ENCODE peak calls at places on chromosomes 2 and 18, in seven cellular contexts. O is IMR-90, C is lower lobe of right lung, D is cardiac muscle cell, I is upper lobe of right lung, L is upper lobe of left lung, E is GM23338. V is an unnamed sample.
A peak's percentile ranks its signal among the peaks of the same experiment; 100 is the strongest.

GRCh38 chr2:23801396-23801795 is 125.5 kb downstream of the ATAD2B start:
- DNase-seq in O (peak; percentile 82), C (no peak), D (no peak), I (no peak), L (no peak), E (no peak), V (no peak)

GRCh38 chr2:95053543-95053942 is 28.0 kb downstream of the MAL start:
- DNase-seq in O (no peak), C (no peak), D (no peak), I (peak; percentile 42), L (no peak), E (peak; percentile 83), V (no peak)

GRCh38 chr2:129301431-129301913 is 678.0 kb upstream of the RAB6C start:
- DNase-seq in O (no peak), C (no peak), D (no peak), I (no peak), L (no peak), E (no peak), V (no peak)

GRCh38 chr2:97908208-97908676 is 87.5 kb downstream of the TMEM131 start:
- DNase-seq in O (no peak), C (no peak), D (no peak), I (no peak), L (no peak), E (no peak), V (no peak)

GRCh38 chr18:62979900-62980299 is 264.6 kb downstream of the PHLPP1 start:
- DNase-seq in O (no peak), C (no peak), D (no peak), I (no peak), L (no peak), E (peak; percentile 22), V (no peak)

GRCh38 chr2:236052926-236053846 is 115.0 kb downstream of the GBX2 start:
- DNase-seq in O (no peak), C (no peak), D (no peak), I (no peak), L (peak; percentile 62), E (peak; percentile 84), V (no peak)

GRCh38 chr2:190376083-190376482 is 32.1 kb upstream of the MFSD6 start:
- DNase-seq in O (no peak), C (no peak), D (no peak), I (no peak), L (no peak), E (no peak), V (no peak)

GRCh38 chr18:33818145-33818544 is 240.1 kb downstream of the ASXL3 start:
- DNase-seq in O (no peak), C (no peak), D (no peak), I (no peak), L (no peak), E (no peak), V (no peak)

GRCh38 chr2:68284896-68285295 is 32.6 kb upstream of the PPP3R1 start:
- DNase-seq in O (peak; percentile 65), C (no peak), D (no peak), I (no peak), L (no peak), E (no peak), V (no peak)

GRCh38 chr18:48805826-48806535 is 144.8 kb downstream of the SMAD7 start:
- DNase-seq in O (no peak), C (no peak), D (no peak), I (peak; percentile 6), L (no peak), E (no peak), V (no peak)
- H3K27ac ChIP-seq in O (no peak overlapping the region), C (peak overlapping the region; percentile 36), D (no peak overlapping the region), I (peak overlapping the region; percentile 31), L (peak overlapping the region; percentile 55), E (no peak overlapping the region), V (no peak overlapping the region)

DNA sequence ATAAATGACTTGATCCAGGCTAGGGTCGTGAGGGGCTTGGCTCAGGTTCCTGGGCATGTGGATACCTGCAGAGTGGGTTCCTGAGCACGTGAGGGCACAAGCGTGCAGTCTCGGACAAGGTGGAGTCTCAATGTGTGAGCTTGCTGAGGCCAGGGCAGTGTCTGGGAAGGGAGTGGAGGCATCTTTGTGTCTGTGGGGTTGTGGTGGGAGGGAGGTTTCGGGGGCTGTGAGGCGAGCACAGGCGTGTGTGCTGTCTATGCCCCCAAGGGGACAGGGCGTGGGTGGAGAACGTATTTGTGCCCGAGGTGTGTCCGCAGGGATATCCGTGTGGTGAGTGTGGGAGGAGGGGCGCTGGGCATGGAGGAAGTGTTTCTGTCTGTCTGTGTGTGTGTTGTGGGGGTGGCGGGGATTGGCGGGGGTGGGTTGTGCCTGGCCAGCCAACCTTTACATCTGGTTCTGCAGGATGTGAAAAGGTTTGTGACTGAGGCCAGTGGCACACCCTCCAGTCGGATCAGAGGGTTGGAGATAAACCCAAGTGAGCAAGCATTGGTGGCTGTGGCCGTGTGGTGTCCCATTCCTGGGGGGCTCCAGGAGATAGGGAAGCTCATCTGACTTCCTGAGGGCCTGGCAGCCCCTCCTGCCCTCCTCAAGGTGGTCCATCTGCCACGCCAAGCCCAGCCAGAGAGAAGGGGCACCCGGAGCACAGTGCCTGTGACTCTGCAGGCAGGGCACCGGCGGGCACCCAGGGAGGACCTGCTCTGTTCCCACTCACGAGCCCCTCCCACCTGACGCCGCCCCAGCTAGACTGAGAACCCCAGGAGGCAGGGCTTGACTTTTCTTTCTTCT is 57.1 kb downstream of the ZFP36L2 start:
- DNase-seq in O (no peak), C (peak; percentile 77), D (no peak), I (peak; percentile 77), L (no peak), E (no peak), V (no peak)
- H3K4me1 ChIP-seq in O (peaks cover 15% of the 10 kb centered on the region), C (peaks cover 67% of the 10 kb centered on the region), D (peaks cover 26% of the 10 kb centered on the region), I (peaks cover 46% of the 10 kb centered on the region), L (peaks cover 53% of the 10 kb centered on the region), E (no peaks in the 10 kb centered on the region), V (peaks cover 11% of the 10 kb centered on the region)

GRCh38 chr2:101863534-101863933 is 128.2 kb upstream of the IL1R2 start:
- DNase-seq in O (no peak), C (no peak), D (no peak), I (no peak), L (no peak), E (no peak), V (no peak)
- H3K36me3 ChIP-seq in O (peaks cover 52% of the 10 kb centered on the region), C (peaks cover 95% of the 10 kb centered on the region), D (peaks cover 74% of the 10 kb centered on the region), I (peaks cover 94% of the 10 kb centered on the region), L (peaks cover 22% of the 10 kb centered on the region), E (peaks cover 47% of the 10 kb centered on the region), V (peaks cover 55% of the 10 kb centered on the region)

GRCh38 chr2:234292205-234292954 is 204.5 kb downstream of the ARL4C start:
- DNase-seq in O (no peak), C (no peak), D (no peak), I (no peak), L (no peak), E (no peak), V (no peak)
- H3K27ac ChIP-seq in O (no peak overlapping the region), C (peak overlapping the region; percentile 71), D (no peak overlapping the region), I (peak overlapping the region; percentile 32), L (no peak overlapping the region), E (no peak overlapping the region), V (peak overlapping the region; percentile 33)

DNA sequence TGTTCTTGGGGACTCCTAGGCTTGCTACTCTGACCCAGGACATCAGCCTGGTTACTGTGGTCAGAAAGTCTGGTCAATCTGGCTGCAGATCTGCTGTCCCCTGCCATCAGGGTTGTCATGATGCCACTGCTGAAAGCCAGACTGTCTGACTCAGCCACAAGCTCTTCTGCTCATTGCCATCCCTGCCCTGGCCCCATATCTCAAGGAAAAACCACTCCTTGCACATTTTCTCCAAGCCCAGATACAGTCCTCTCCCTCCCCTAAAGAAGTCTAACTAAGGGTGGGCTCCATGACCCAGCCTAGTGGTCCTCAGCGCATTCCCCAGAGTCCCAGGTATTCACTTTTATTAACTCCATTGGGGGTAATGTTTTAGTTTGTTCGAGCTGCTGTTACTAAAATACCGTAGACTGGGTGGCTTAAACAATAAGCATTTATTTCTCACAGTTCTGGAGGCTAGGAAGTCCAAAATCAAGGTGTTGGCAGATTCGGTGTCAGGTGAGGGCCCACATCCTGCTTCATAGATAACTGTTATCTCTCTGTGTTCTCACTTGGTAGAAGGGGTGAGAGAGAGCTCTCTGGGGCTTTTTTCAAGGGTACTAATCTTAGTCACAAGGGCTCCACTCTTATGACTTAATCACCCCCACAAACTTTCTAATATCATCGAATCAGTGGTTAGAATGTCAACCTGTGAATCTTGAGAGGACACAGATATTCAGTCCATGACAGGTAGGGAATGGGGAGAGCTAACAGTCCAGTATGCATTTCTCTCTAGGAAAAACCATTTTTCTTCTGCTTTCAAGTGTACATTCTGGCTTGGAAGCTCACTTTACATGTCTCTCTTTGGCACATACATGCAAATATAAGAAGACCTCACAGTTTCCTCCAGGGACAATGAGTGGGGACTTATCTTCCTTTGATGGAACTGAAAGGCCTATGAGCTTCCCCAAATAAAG is 94.8 kb upstream of the CXCR4 start:
- DNase-seq in O (no peak), C (no peak), D (peak; percentile 20), I (no peak), L (no peak), E (no peak), V (no peak)
- H3K4me1 ChIP-seq in O (no peaks in the 10 kb centered on the region), C (peaks cover 23% of the 10 kb centered on the region), D (no peaks in the 10 kb centered on the region), I (peaks cover 23% of the 10 kb centered on the region), L (peaks cover 15% of the 10 kb centered on the region), E (no peaks in the 10 kb centered on the region), V (no peaks in the 10 kb centered on the region)

GRCh38 chr2:239082425-239082824 is 234.5 kb downstream of the TWIST2 start:
- DNase-seq in O (no peak), C (no peak), D (no peak), I (no peak), L (no peak), E (no peak), V (no peak)
- H3K36me3 ChIP-seq in O (peaks cover 50% of the 10 kb centered on the region), C (peaks cover 68% of the 10 kb centered on the region), D (no peaks in the 10 kb centered on the region), I (peaks cover 47% of the 10 kb centered on the region), L (peaks cover 7% of the 10 kb centered on the region), E (no peaks in the 10 kb centered on the region), V (no peaks in the 10 kb centered on the region)